ENCODE peak calls at places on chromosomes 12 and 14, in five cellular contexts. One of them, this sample, is unnamed.

GRCh38 chr12:68410018-68410650 is 78.0 kb upstream of the MDM1 start:
- DNase-seq in SK-MEL-5: no peak
- DNase-seq in GDM1: no peak
- DNase-seq in ELF-1: no peak
- DNase-seq in natural killer cell: no peak
- DNase-seq in this sample: no peak

GRCh38 chr12:43336962-43337555 is 214.9 kb downstream of the ADAMTS20 start:
- DNase-seq in natural killer cell: no peak
- DNase-seq in ELF-1: no peak
- DNase-seq in GDM1: no peak
- DNase-seq in SK-MEL-5: peak
- DNase-seq in this sample: peak

GRCh38 chr12:50066402-50066801 is 9.0 kb downstream of the ASIC1 start:
- DNase-seq in ELF-1: peak
- DNase-seq in SK-MEL-5: no peak
- DNase-seq in GDM1: no peak
- DNase-seq in natural killer cell: no peak
- DNase-seq in this sample: peak

GRCh38 chr14:99729991-99730875 is 46.1 kb downstream of the CYP46A1 start:
- DNase-seq in GDM1: no peak
- DNase-seq in SK-MEL-5: peak
- DNase-seq in natural killer cell: peak
- DNase-seq in ELF-1: peak
- DNase-seq in this sample: peak

GRCh38 chr14:23409966-23410635 is 2.0 kb upstream of the MYH6 start:
- DNase-seq in SK-MEL-5: no peak
- DNase-seq in GDM1: no peak
- DNase-seq in ELF-1: no peak
- DNase-seq in natural killer cell: no peak
- DNase-seq in this sample: no peak

GRCh38 chr12:132084681-132085635 is 59.2 kb downstream of the DDX51 start:
- DNase-seq in natural killer cell: no peak
- DNase-seq in ELF-1: peak
- DNase-seq in SK-MEL-5: peak
- DNase-seq in GDM1: peak
- DNase-seq in this sample: peak

GRCh38 chr14:103530390-103530789 is 1.4 kb downstream of the TRMT61A start:
- DNase-seq in GDM1: no peak
- DNase-seq in ELF-1: peak
- DNase-seq in natural killer cell: no peak
- DNase-seq in SK-MEL-5: peak
- DNase-seq in this sample: no peak

GRCh38 chr12:87509233-87509820 is 519.9 kb downstream of the C12orf50 start:
- DNase-seq in natural killer cell: no peak
- DNase-seq in GDM1: no peak
- DNase-seq in SK-MEL-5: peak
- DNase-seq in ELF-1: no peak
- DNase-seq in this sample: peak

GRCh38 chr14:88999137-88999536 is 174.7 kb downstream of the TTC8 start:
- DNase-seq in SK-MEL-5: no peak
- DNase-seq in GDM1: no peak
- DNase-seq in natural killer cell: no peak
- DNase-seq in ELF-1: no peak
- DNase-seq in this sample: no peak

GRCh38 chr14:92880351-92880750 is 42.6 kb upstream of the CHGA start:
- DNase-seq in GDM1: no peak
- DNase-seq in SK-MEL-5: peak
- DNase-seq in ELF-1: peak
- DNase-seq in natural killer cell: no peak
- DNase-seq in this sample: no peak

GRCh38 chr12:31899136-31899535 is 60.1 kb upstream of the RESF1 start:
- DNase-seq in GDM1: no peak
- DNase-seq in natural killer cell: no peak
- DNase-seq in SK-MEL-5: no peak
- DNase-seq in ELF-1: no peak
- DNase-seq in this sample: no peak

GRCh38 chr12:104928036-104928770 is 29.9 kb downstream of the SLC41A2 start:
- DNase-seq in natural killer cell: no peak
- DNase-seq in ELF-1: no peak
- DNase-seq in SK-MEL-5: no peak
- DNase-seq in GDM1: no peak
- DNase-seq in this sample: no peak

GRCh38 chr12:117513353-117513752 is 151.9 kb upstream of the NOS1 start:
- DNase-seq in natural killer cell: no peak
- DNase-seq in ELF-1: no peak
- DNase-seq in GDM1: no peak
- DNase-seq in SK-MEL-5: no peak
- DNase-seq in this sample: no peak

GRCh38 chr14:68637106-68638021 is 155.5 kb downstream of the ZFP36L1 start:
- DNase-seq in SK-MEL-5: peak
- DNase-seq in ELF-1: no peak
- DNase-seq in natural killer cell: no peak
- DNase-seq in GDM1: no peak
- DNase-seq in this sample: peak

GRCh38 chr12:115922952-115923564 is 354.4 kb downstream of the MED13L start:
- DNase-seq in natural killer cell: no peak
- DNase-seq in SK-MEL-5: peak
- DNase-seq in GDM1: no peak
- DNase-seq in ELF-1: peak
- DNase-seq in this sample: peak

GRCh38 chr14:31090872-31091764 is 64.9 kb upstream of the STRN3 start:
- DNase-seq in SK-MEL-5: peak
- DNase-seq in natural killer cell: no peak
- DNase-seq in ELF-1: no peak
- DNase-seq in GDM1: no peak
- DNase-seq in this sample: peak

GRCh38 chr12:52949413-52950331 is 754 bp downstream of the KRT18 start:
- DNase-seq in GDM1: no peak
- DNase-seq in natural killer cell: no peak
- DNase-seq in ELF-1: peak
- DNase-seq in SK-MEL-5: no peak
- DNase-seq in this sample: peak

GRCh38 chr12:133080619-133081407 is at the start of gene ZNF140:
- DNase-seq in SK-MEL-5: peak
- DNase-seq in ELF-1: peak
- DNase-seq in GDM1: peak
- DNase-seq in natural killer cell: peak
- DNase-seq in this sample: peak